ENCODE peak calls at places on chromosomes 16 and 17, in five cellular contexts. X, Z, A, K and F are unnamed samples. For H3K4me1, the result is how much of the 10 kb centered on the place peaks cover.

GRCh38 chr16:31213342-31213741 is 577 bp upstream of the TRIM72 start:
- DNase-seq in A (no peak), K (no peak), X (no peak), Z (no peak), F (no peak)

GRCh38 chr17:78258323-78259229 is 27.1 kb downstream of the TMEM235 start:
- DNase-seq in X (no peak), K (peak), A (no peak), Z (peak), F (no peak)

GRCh38 chr17:77210331-77210730 is 69.6 kb downstream of the SEC14L1 start:
- DNase-seq in A (no peak), Z (no peak), X (no peak), K (peak), F (no peak)

GRCh38 chr16:71870818-71871217 is 13.2 kb downstream of the ZNF821 start:
- DNase-seq in K (no peak), X (no peak), Z (no peak), A (no peak), F (no peak)

GRCh38 chr17:1839516-1839915 is 9.7 kb downstream of the RPA1 start:
- DNase-seq in Z (no peak), A (no peak), X (no peak), K (no peak), F (no peak)

GRCh38 chr17:38861399-38861843 is 7.9 kb upstream of the RPL23 start:
- DNase-seq in Z (no peak), A (no peak), K (no peak), X (no peak), F (no peak)

GRCh38 chr17:82913304-82914043 is 73.7 kb upstream of the ZNF750 start:
- DNase-seq in Z (no peak), K (no peak), A (no peak), X (no peak), F (no peak)

GRCh38 chr17:36127882-36128369 is 24.3 kb downstream of the CCL4 start:
- DNase-seq in Z (no peak), A (no peak), K (no peak), X (no peak), F (no peak)

GRCh38 chr16:10992797-10993196 is 48.4 kb downstream of the CLEC16A start:
- DNase-seq in X (no peak), K (no peak), Z (peak), A (no peak), F (no peak)

GRCh38 chr16:67936876-67937605 is 391 bp upstream of the PSMB10 start:
- DNase-seq in X (peak), Z (no peak), K (peak), A (no peak), F (peak)

GRCh38 chr16:1610841-1611653 is 825 bp downstream of the IFT140 start:
- DNase-seq in X (no peak), Z (no peak), K (no peak), A (no peak), F (no peak)

GRCh38 chr16:71807905-71808592 is 585 bp downstream of the AP1G1 start:
- DNase-seq in A (no peak), X (no peak), Z (peak), K (peak), F (no peak)

GRCh38 chr17:12693640-12694039 is 27.9 kb downstream of the MYOCD start:
- DNase-seq in Z (no peak), A (no peak), K (no peak), X (no peak), F (no peak)

GRCh38 chr17:17740627-17741237 is 59.5 kb downstream of the RAI1 start:
- DNase-seq in Z (no peak), X (no peak), K (no peak), A (no peak), F (no peak)

GRCh38 chr17:35743911-35744328 is 9.1 kb downstream of the GAS2L2 start:
- DNase-seq in A (no peak), X (no peak), Z (peak), K (no peak), F (no peak)

GRCh38 chr16:50861926-50862325 is 120.0 kb downstream of the CYLD start:
- DNase-seq in Z (peak), K (no peak), A (no peak), X (no peak), F (no peak)

GRCh38 chr16:57761957-57762356 is 26.4 kb downstream of the KATNB1 start:
- DNase-seq in X (no peak), Z (no peak), K (no peak), A (no peak), F (no peak)

GRCh38 chr17:32609085-32609484 is 122.3 kb downstream of the CDK5R1 start:
- DNase-seq in A (no peak), X (no peak), K (peak), Z (peak), F (peak)

GRCh38 chr16:68257251-68257905 is 6.9 kb upstream of the SLC7A6 start:
- DNase-seq in Z (no peak), K (peak), A (no peak), X (no peak), F (no peak)

DNA sequence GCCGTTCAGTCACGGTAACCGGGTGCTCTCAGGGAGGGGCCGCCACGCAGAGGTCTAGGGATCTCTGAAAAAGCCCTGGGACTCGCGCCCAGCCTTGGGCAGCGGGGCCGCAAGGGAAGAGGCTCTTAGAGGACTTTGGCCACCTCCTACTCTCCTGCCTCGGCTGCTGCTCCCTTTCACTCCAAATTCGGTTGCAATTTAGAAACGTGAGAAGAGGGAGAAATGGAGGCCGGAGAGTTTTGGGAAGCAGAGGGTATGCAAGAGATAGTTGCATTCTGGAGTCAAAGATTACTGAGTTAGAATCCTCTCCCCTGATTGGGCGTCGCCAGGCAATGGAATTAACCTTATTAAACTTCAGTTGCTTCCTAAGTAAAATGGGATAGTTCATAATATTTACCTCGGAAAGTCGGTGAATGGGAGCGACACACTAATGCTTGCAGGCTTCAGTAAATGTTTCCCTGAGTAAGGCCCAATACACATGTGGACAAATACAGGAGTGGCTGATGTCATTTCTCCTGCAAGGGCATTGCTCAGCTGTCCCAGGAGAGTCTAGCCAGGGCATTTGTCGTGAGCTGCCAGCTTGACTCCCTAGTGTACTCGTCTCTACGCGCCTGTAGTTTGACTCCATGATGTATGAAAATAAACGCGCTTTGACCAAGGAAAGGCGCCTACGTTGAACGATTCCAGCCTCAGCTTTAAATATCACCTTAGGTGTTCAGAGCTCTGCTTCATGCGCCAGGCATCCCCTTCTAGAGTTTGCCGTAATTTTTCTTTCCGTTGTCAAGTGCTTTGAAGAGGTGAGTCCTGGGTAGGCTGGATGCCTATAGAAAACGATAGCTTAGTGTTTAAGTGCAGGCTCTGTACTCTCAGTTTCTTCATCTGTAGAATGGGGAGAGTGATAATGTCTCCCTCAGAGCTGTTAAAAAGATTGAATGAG is 667 bp downstream of the OGFOD1 start:
- DNase-seq in Z (peak), A (no peak), K (peak), X (no peak), F (no peak)
- H3K4me3 ChIP-seq in Z (peak), A (peak), K (peak), X (peak), F (peak)

DNA sequence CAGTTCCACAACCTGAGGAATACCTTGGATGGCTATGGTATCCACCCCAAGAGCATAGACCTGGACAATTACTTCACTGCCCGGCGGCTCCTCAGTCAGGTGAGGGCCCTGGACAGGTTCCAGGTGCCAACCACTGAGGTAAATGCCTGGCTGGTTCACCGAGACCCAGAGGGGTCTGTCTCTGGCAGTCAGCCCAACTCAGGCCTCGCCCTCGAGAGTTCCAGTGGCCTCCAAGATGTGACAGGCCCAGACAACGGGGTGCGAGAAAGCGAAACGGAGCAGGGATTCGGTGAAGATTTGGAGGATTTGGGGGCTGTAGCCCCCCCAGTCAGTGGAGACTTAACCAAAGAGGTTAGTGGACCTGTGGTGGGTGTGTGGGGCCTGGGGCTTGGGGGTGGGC is 3.1 kb downstream of the NFE2L1 start:
- DNase-seq in Z (no peak), A (no peak), X (no peak), K (no peak), F (no peak)
- H3K4me1 ChIP-seq in Z (under half), A (half or more), X (under half), K (half or more), F (under half)

DNA sequence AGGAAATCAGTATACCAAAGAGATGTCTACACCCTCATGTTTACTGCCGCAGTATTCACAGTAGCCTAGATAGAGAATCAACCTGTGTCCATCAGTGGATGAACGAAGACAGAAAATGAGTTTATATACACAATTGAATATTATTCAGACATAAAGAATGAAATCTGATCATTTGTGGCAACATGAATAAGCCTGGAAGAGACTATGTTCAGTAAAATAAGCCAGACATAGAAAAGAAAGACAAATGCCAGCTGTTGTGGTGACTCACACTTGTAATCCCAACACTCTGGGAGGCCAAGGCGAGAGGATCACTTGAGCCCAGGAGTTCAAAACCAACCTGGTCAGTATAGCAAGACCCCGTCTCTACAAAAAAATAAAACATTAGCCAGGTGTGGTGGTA is 16.1 kb downstream of the NUDT16L1 start:
- DNase-seq in Z (peak), A (no peak), X (no peak), K (no peak), F (no peak)
- H3K27ac ChIP-seq in Z (peak), A (no peak), X (no peak), K (no peak), F (no peak)

GRCh38 chr17:40309938-40310510 is 1.0 kb downstream of the RARA start:
- DNase-seq in A (peak), Z (no peak), X (no peak), K (no peak), F (no peak)
- H3K4me3 ChIP-seq in A (no peak), Z (no peak), X (peak), K (no peak), F (no peak)

GRCh38 chr16:69616082-69616481 is 50.3 kb downstream of the NFAT5 start:
- DNase-seq in K (no peak), X (no peak), A (no peak), Z (no peak), F (no peak)
- H3K4me1 ChIP-seq in K (under half), X (under half), A (half or more), Z (under half), F (under half)